ENCODE peak calls at places on chromosomes 2 and 18, in seven cellular contexts. T, S, Z, V, Q, D and X are unnamed samples.
A peak's percentile ranks its signal among the peaks of the same experiment; 100 is the strongest.

GRCh38 chr2:203399031-203399430 is 70.8 kb downstream of the ABI2 start:
- DNase-seq in T (no peak), S (no peak), Z (no peak), V (no peak), Q (no peak), D (no peak), X (no peak)

GRCh38 chr18:36325846-36326245 is 28.3 kb downstream of the FHOD3 start:
- DNase-seq in T (no peak), S (no peak), Z (no peak), V (no peak), Q (no peak), D (no peak), X (no peak)

GRCh38 chr2:182650704-182651103 is 65.4 kb upstream of the DNAJC10 start:
- DNase-seq in T (peak; percentile 18), S (no peak), Z (peak; percentile 38), V (peak; percentile 19), Q (peak; percentile 40), D (no peak), X (no peak)

GRCh38 chr18:683531-683930 is 26.1 kb downstream of the TYMS start:
- DNase-seq in T (no peak), S (no peak), Z (no peak), V (no peak), Q (peak; percentile 65), D (no peak), X (no peak)

GRCh38 chr18:79792096-79792987 is 5.4 kb upstream of the KCNG2 start:
- DNase-seq in T (no peak), S (no peak), Z (no peak), V (no peak), Q (no peak), D (no peak), X (no peak)

GRCh38 chr2:53473236-53473635 is 294.4 kb upstream of the CHAC2 start:
- DNase-seq in T (no peak), S (peak; percentile 24), Z (no peak), V (peak; percentile 31), Q (peak; percentile 65), D (no peak), X (no peak)

GRCh38 chr18:48011926-48012469 is 81.5 kb upstream of the SMAD2 start:
- DNase-seq in T (no peak), S (peak; percentile 1), Z (no peak), V (no peak), Q (no peak), D (no peak), X (no peak)

GRCh38 chr18:37409870-37410269 is 155.7 kb downstream of the CELF4 start:
- DNase-seq in T (no peak), S (peak; percentile 47), Z (no peak), V (peak; percentile 82), Q (peak; percentile 35), D (no peak), X (no peak)

GRCh38 chr2:223549215-223549614 is 52.9 kb downstream of the SCG2 start:
- DNase-seq in T (no peak), S (no peak), Z (no peak), V (peak; percentile 13), Q (peak; percentile 83), D (no peak), X (peak; percentile 84)

GRCh38 chr2:160372585-160372984 is 121.0 kb downstream of the RBMS1 start:
- DNase-seq in T (no peak), S (no peak), Z (no peak), V (no peak), Q (no peak), D (no peak), X (no peak)

GRCh38 chr2:180655842-180656454 is 324.5 kb upstream of the UBE2E3 start:
- DNase-seq in T (no peak), S (no peak), Z (peak; percentile 45), V (no peak), Q (no peak), D (no peak), X (no peak)

GRCh38 chr18:42675810-42676209 is 439.7 kb downstream of the RIT2 start:
- DNase-seq in T (no peak), S (no peak), Z (no peak), V (peak; percentile 61), Q (peak; percentile 54), D (no peak), X (no peak)

GRCh38 chr2:26412091-26412673 is 10.5 kb downstream of the DRC1 start:
- DNase-seq in T (no peak), S (no peak), Z (no peak), V (no peak), Q (no peak), D (no peak), X (no peak)

GRCh38 chr2:229566380-229566779 is 148.0 kb downstream of the DNER start:
- DNase-seq in T (no peak), S (no peak), Z (no peak), V (no peak), Q (no peak), D (no peak), X (no peak)

GRCh38 chr2:85899849-85900248 is 11.1 kb upstream of the ST3GAL5 start:
- DNase-seq in T (no peak), S (no peak), Z (no peak), V (no peak), Q (no peak), D (no peak), X (no peak)